ENCODE peak calls at places on chromosomes 16 and 17, in five cellular contexts. I is H9, V is H1, G is mesendoderm, C is trophoblast cell. M is an unnamed sample.
A peak's percentile ranks its signal among the peaks of the same experiment; 100 is the strongest.

GRCh38 chr17:20914658-20915057 is 128.2 kb downstream of the USP22 start:
- DNase-seq in I (no peak), V (no peak), G (no peak), C (no peak), M (no peak)

GRCh38 chr17:43372273-43372911 is 26.4 kb upstream of the ARL4D start:
- DNase-seq in I (no peak), V (no peak), G (no peak), C (no peak), M (no peak)

GRCh38 chr17:40480501-40481003 is 20.9 kb downstream of the TNS4 start:
- DNase-seq in I (peak; percentile 76), V (no peak), G (peak; percentile 90), C (no peak), M (no peak)

GRCh38 chr17:12625092-12625491 is 40.6 kb upstream of the MYOCD start:
- DNase-seq in I (peak; percentile 48), V (no peak), G (no peak), C (no peak), M (no peak)

GRCh38 chr16:4376126-4376819 is 4.6 kb downstream of the VASN start:
- DNase-seq in I (no peak), V (no peak), G (no peak), C (peak; percentile 56), M (peak; percentile 84)

GRCh38 chr17:75844530-75845057 is 390 bp upstream of the UNC13D start:
- DNase-seq in I (no peak), V (no peak), G (peak; percentile 66), C (peak; percentile 91), M (no peak)

GRCh38 chr16:84022641-84023040 is 20.0 kb downstream of the SLC38A8 start:
- DNase-seq in I (no peak), V (no peak), G (no peak), C (no peak), M (no peak)

GRCh38 chr17:79451167-79451566 is 159.7 kb downstream of the RBFOX3 start:
- DNase-seq in I (no peak), V (no peak), G (no peak), C (no peak), M (no peak)

GRCh38 chr17:9343513-9343912 is 232.1 kb downstream of the STX8 start:
- DNase-seq in I (peak; percentile 71), V (no peak), G (peak; percentile 83), C (no peak), M (peak; percentile 18)

GRCh38 chr17:7237266-7237760 is 1.9 kb downstream of the PHF23 start:
- DNase-seq in I (no peak), V (no peak), G (no peak), C (no peak), M (no peak)
- H3K18ac ChIP-seq in I (no peak overlapping the region), V (no peak overlapping the region), G (no peak overlapping the region), C (no peak overlapping the region), M (no peak overlapping the region)

GRCh38 chr17:2593846-2594656 is 597 bp downstream of the PAFAH1B1 start:
- DNase-seq in I (peak; percentile 87), V (peak; percentile 85), G (peak; percentile 92), C (peak; percentile 84), M (peak; percentile 61)
- H3K4ac ChIP-seq in I (peak overlapping the region; percentile 78), V (no peak overlapping the region), G (peak overlapping the region; percentile 100), C (peak overlapping the region; percentile 94), M (peak overlapping the region; percentile 37)

DNA sequence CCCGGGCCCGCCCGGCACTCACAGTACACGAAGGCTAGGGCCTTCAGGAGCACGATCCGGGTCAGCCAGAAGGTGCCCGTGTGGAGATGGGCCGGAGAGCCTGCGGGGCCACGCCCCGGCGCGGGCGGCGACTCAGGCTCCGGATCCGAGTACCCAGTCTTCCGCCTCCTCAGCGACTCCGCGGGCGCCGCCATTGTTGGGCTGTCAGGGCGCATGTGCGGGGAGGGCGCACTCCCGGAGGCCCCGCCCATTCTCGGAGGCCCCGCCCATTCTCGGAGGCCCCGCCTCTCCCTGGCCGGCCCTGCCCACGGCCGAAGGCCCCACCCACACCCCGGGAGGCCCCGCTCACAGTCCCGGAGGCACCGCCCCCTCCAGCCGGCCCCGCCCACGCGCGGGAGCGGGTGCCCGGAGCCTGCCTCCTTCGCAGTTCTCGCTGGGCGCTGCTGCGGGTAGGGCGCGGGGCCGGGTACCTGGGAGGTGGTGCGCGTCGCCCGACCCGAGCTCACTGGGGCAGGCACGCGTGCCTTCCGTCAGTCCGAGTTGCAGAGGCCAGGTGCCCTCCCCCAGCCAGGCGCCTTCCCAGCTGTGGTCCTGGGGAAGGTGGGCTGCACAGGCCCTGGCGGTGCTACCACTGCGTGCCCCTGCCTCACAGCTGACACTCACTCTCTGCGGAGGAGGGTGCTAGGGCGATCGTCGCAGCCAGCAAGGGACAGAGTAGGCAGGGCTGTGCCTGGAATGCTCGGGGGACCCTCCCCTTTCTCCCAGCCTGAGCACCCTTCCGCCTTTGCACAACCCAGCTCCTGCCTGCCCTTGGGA is at the start of gene LMF1:
- DNase-seq in I (peak; percentile 93), V (peak; percentile 97), G (peak; percentile 92), C (peak; percentile 98), M (peak; percentile 79)
- H3K18ac ChIP-seq in I (no peak within 1 kb of the TSS), V (no peak within 1 kb of the TSS), G (peak within 1 kb of the TSS; percentile 33), C (peak within 1 kb of the TSS; percentile 95), M (no peak within 1 kb of the TSS)

DNA sequence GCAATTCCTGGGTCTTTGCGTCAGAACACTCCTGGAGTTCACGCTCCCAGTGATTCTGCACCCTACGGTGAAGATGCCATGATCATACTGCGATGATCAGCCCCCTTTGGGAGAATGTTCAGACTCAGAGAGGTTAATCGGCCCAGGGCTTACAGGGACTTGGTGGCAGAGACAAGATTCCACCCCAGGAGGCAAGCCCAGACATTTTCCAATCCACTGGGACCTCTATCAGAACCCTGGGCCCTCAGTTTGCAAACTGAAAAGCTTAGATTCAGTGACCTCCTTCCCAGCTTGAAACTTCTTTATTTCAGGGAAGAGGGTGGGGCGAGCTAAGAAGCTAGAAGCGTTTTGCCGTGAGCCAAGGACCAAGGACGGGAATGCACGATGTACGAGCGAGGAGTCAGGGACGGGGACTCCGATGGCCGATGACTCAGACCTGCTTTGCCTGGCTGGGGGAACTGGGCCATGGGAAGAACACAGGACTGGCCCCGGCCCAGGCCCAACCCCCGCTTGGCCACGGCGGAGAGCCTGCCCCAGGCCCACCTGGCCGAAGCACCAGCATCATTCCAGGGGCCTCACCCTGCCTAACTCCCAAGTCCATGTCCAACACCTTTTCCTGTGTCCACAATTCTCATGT is 34.7 kb downstream of the SOCS3 start:
- DNase-seq in I (no peak), V (no peak), G (peak; percentile 62), C (peak; percentile 80), M (peak; percentile 61)
- H3K4ac ChIP-seq in I (no peak overlapping the region), V (peak overlapping the region; percentile 19), G (no peak overlapping the region), C (no peak overlapping the region), M (peak overlapping the region; percentile 85)

GRCh38 chr17:46127524-46127923 is 65.7 kb downstream of the KANSL1 start:
- DNase-seq in I (no peak), V (no peak), G (no peak), C (no peak), M (no peak)
- H3K18ac ChIP-seq in I (no peak overlapping the region), V (no peak overlapping the region), G (no peak overlapping the region), C (no peak overlapping the region), M (no peak overlapping the region)

DNA sequence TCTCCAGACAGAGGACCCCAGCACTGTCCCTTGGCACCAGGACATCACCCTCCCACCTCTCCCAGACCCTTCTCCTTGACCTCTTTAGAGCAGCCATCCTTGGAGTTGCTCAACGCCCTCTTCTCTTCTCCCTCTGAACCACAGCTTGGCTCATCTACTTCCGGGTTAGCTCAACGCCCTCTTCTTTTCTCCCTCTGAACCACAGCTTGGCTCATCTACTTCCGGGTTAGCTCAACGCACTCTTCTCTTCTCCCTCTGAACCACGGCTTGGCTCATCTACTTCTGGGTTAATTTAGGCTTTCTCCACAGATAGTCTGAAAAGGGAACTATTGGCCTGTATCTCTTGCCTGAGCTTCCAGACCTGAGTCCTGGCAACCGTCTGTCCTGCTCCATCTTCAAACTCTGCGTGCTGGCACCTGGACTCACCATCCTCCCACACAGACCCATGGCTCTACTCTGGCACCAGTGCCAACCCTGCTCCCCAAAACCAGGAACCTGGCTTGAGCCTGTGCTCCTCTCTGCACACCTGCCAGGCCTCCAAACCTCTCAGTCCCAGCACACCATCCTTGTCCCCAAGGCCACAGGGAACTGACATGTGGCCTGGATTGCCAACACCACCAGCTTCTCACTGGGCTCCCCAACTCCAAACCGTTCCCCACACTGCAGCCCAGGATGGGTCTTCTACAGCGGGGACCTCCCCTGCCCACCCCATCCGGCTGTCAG is 25.3 kb upstream of the FAAP100 start:
- DNase-seq in I (peak; percentile 25), V (no peak), G (no peak), C (no peak), M (no peak)
- H3K4ac ChIP-seq in I (no peak overlapping the region), V (no peak overlapping the region), G (no peak overlapping the region), C (peak overlapping the region; percentile 15), M (peak overlapping the region; percentile 94)

DNA sequence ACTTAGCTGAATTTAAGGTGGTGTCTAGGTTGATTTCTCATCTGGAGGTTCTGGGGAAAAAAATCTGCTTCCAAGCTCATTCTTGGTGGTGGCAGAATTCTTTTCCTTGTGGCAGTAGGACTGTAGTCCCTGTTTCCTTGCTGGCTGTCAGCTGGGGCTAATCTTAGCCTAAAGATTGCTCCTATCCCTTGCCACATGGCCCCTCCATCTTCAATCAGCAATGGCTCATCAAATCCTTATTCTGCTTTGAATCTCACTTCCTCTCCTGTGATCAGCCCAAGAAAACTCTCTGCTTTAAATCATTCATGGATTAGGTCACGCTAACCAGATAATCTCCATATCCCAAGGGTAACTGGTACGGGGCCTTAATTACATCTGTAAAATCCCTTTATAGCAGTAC is 6.6 kb downstream of the FAM20A start:
- DNase-seq in I (peak; percentile 0), V (no peak), G (no peak), C (no peak), M (no peak)
- H3K18ac ChIP-seq in I (no peak overlapping the region), V (no peak overlapping the region), G (no peak overlapping the region), C (no peak overlapping the region), M (no peak overlapping the region)

M was measured in IMR-90.